ENCODE peak calls at places on chromosomes 6 and 20, in six cellular contexts. U is neural progenitor cell, V is endothelial cell of umbilical vein, X is GM23248, F is HepG2, O is IMR-90. K is an unnamed sample.

GRCh38 chr20:35243317-35243716 is 16.8 kb downstream of the MMP24 start:
- DNase-seq in U (no peak), V (no peak), X (no peak), F (no peak), O (no peak), K (no peak)

GRCh38 chr20:12640255-12640654 is 368.5 kb upstream of the SPTLC3 start:
- DNase-seq in U (no peak), V (no peak), X (no peak), F (no peak), O (no peak), K (no peak)

GRCh38 chr6:142302427-142303190 is 802 bp downstream of the ADGRG6 start:
- DNase-seq in U (no peak), V (peak; percentile 73), X (no peak), F (peak; percentile 55), O (peak; percentile 11), K (no peak)

GRCh38 chr6:21142716-21143115 is 450.8 kb upstream of the SOX4 start:
- DNase-seq in U (no peak), V (no peak), X (no peak), F (no peak), O (no peak), K (no peak)

GRCh38 chr6:136873733-136874132 is 48.4 kb upstream of the SLC35D3 start:
- DNase-seq in U (no peak), V (peak; percentile 26), X (peak; percentile 43), F (no peak), O (no peak), K (peak; percentile 49)

GRCh38 chr6:19796452-19796851 is 40.7 kb upstream of the ID4 start:
- DNase-seq in U (no peak), V (no peak), X (no peak), F (no peak), O (no peak), K (no peak)

GRCh38 chr6:78462728-78463127 is 404.6 kb upstream of the IRAK1BP1 start:
- DNase-seq in U (no peak), V (no peak), X (no peak), F (no peak), O (no peak), K (no peak)

GRCh38 chr6:131728296-131728939 is 17.6 kb upstream of the CTAGE9 start:
- DNase-seq in U (no peak), V (no peak), X (peak; percentile 37), F (no peak), O (peak; percentile 14), K (no peak)

GRCh38 chr6:15340775-15341174 is 94.9 kb downstream of the JARID2 start:
- DNase-seq in U (no peak), V (peak; percentile 45), X (no peak), F (no peak), O (no peak), K (no peak)

GRCh38 chr6:87772597-87773530 is 70.8 kb upstream of the AKIRIN2 start:
- DNase-seq in U (peak; percentile 43), V (no peak), X (peak; percentile 19), F (peak; percentile 94), O (peak; percentile 59), K (no peak)

GRCh38 chr6:133631421-133631820 is 257.5 kb upstream of the TCF21 start:
- DNase-seq in U (no peak), V (no peak), X (peak; percentile 62), F (peak; percentile 18), O (peak; percentile 73), K (no peak)

GRCh38 chr6:129659590-129660345 is 50.2 kb downstream of the ARHGAP18 start:
- DNase-seq in U (no peak), V (no peak), X (no peak), F (no peak), O (peak; percentile 39), K (no peak)

GRCh38 chr6:132068766-132069165 is 117.6 kb upstream of the CCN2 start:
- DNase-seq in U (no peak), V (no peak), X (no peak), F (no peak), O (peak; percentile 38), K (no peak)

GRCh38 chr6:35321091-35321490 is 21.3 kb upstream of the PPARD start:
- DNase-seq in U (no peak), V (no peak), X (no peak), F (no peak), O (no peak), K (peak; percentile 27)

GRCh38 chr6:35318845-35319220 is 21.2 kb downstream of the DEF6 start:
- DNase-seq in U (no peak), V (no peak), X (no peak), F (peak; percentile 62), O (no peak), K (peak; percentile 23)

GRCh38 chr6:35319346-35320030 is 21.9 kb downstream of the DEF6 start:
- DNase-seq in U (no peak), V (no peak), X (no peak), F (no peak), O (no peak), K (peak; percentile 27)

GRCh38 chr6:35318200-35318844 is 20.7 kb downstream of the DEF6 start:
- DNase-seq in U (peak; percentile 97), V (peak; percentile 85), X (peak; percentile 81), F (peak; percentile 86), O (peak; percentile 72), K (peak; percentile 31)

GRCh38 chr6:35320031-35320410 is 22.3 kb upstream of the PPARD start:
- DNase-seq in U (no peak), V (no peak), X (no peak), F (no peak), O (no peak), K (peak; percentile 33)
- H3K9ac ChIP-seq in U (no peak overlapping the region), V (no peak overlapping the region), X (no peak overlapping the region), F (no peak overlapping the region), O (no peak overlapping the region), K (no peak overlapping the region)

DNA sequence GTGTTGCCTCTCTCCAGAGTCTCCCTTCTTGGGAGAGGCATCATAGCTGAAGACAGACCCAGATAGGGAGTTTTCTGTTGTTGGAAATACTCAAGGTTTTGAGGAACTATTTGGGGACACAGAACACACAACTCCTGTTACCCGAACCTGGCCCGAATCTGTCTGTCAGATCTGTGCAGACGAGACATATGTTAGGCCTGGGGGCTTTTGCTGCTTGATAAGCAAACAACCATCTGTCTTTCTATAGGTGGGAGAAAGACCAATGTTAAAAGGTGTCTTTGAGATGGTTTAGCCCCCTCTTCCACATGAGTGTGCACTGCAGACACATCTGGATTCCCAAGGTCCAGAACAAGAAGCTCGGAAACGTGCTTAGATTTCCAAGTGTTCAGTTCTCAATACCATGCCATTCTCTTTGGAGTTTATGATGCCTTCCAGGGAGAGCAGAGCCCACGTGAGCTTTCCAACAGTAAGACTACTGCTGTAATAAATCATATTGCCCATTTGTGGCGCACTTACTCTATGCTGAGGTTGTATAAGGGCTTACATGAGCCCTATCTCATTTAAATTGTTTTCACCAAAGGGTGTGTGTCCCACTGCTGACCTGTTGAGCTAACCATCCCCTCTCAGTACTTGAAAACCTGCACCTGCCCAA is 3.8 kb upstream of the STX16 start:
- DNase-seq in U (no peak), V (no peak), X (no peak), F (no peak), O (no peak), K (peak; percentile 75)
- H3K4me3 ChIP-seq in U (no peak overlapping the region), V (no peak overlapping the region), X (no peak overlapping the region), F (no peak overlapping the region), O (no peak overlapping the region), K (no peak overlapping the region)

GRCh38 chr20:62942456-62942855 is 4.5 kb downstream of the GID8 start:
- DNase-seq in U (no peak), V (no peak), X (no peak), F (no peak), O (no peak), K (no peak)

GRCh38 chr20:62941792-62942191 is 3.8 kb downstream of the GID8 start:
- DNase-seq in U (no peak), V (no peak), X (peak; percentile 37), F (no peak), O (peak; percentile 51), K (no peak)

GRCh38 chr20:62944184-62944583 is 6.2 kb downstream of the GID8 start:
- DNase-seq in U (no peak), V (no peak), X (no peak), F (no peak), O (no peak), K (no peak)

GRCh38 chr20:62944746-62945145 is 6.8 kb downstream of the GID8 start:
- DNase-seq in U (no peak), V (no peak), X (no peak), F (no peak), O (no peak), K (no peak)

DNA sequence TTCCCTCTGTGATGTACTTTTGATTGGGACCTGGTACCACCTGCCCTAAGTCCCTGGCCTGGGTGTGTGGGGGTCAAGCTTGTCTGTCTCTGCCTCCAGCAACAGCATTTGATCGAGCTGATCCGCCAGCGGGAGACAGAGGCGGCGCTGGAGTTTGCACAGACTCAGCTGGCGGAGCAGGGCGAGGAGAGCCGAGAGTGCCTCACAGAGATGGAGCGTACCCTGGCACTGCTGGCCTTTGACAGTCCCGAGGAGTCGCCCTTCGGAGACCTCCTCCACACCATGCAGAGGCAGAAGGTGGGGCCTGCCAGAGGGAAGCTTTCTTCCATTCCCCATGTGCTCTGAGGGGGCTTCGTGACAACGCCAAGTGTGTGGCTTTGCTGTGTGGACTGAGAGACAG is 5.4 kb downstream of the GID8 start:
- DNase-seq in U (no peak), V (no peak), X (no peak), F (no peak), O (no peak), K (no peak)
- H3K36me3 ChIP-seq in U (no peaks in the 10 kb centered on the region), V (peaks cover 33% of the 10 kb centered on the region), X (peaks cover 27% of the 10 kb centered on the region), F (peaks cover 75% of the 10 kb centered on the region), O (peaks cover 47% of the 10 kb centered on the region), K (peaks cover 69% of the 10 kb centered on the region)

GRCh38 chr6:169621311-169621710 is 80.5 kb downstream of the WDR27 start:
- DNase-seq in U (no peak), V (no peak), X (no peak), F (no peak), O (no peak), K (no peak)

GRCh38 chr6:169622618-169623017 is 79.2 kb downstream of the WDR27 start:
- DNase-seq in U (no peak), V (no peak), X (no peak), F (no peak), O (peak; percentile 23), K (no peak)

GRCh38 chr6:169619650-169620049 is 82.2 kb downstream of the WDR27 start:
- DNase-seq in U (peak; percentile 24), V (no peak), X (peak; percentile 74), F (no peak), O (peak; percentile 31), K (no peak)

GRCh38 chr6:169618526-169619490 is 83.0 kb downstream of the WDR27 start:
- DNase-seq in U (no peak), V (no peak), X (peak; percentile 90), F (no peak), O (peak; percentile 97), K (no peak)

DNA sequence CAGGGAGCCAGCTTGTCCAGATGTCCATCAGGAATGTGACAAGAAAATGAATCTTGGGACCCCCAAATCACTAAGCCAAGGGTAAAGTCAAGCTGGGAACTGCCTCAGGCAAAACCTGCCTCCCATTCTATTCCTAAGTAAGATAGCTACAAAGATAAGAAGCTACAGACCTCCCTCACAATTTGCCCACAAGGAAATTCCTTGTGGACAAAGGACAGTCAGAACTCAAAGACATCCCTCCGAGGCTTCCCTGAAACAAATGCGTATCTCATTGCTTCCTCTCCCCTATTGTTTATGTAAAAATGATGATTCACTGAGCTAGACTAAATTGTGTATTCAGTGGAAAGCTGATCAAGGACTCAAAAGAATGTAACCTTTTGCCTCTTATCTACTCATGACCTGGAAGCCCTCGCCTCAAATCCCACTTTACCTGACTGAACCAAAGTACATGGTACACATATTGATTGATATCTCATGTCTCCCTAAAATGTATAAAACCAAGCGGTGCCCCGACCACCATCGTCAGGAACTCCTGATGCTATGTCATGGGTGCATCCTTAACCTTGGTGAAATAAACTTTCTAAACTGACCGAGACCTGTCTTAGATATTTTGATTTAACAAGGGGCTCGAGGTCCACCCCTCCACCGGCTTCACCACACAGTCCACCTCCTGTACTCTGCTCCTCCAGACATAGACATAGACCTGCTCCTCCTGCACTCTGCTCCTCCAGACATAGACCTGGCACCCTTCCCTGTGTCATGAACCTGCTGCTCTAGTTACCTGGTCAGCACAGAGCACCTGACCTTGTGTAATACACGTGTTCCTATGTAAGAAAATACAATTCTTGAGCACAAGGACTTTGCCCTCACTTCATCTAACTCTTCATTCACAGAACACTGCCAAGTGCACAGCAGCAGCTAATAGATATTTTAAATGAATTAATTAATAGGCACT is 81.4 kb downstream of the WDR27 start:
- DNase-seq in U (no peak), V (no peak), X (peak; percentile 63), F (peak; percentile 60), O (peak; percentile 86), K (no peak)
- H3K9ac ChIP-seq in U (no peak overlapping the region), V (no peak overlapping the region), X (no peak overlapping the region), F (no peak overlapping the region), O (peak overlapping the region; percentile 44), K (no peak overlapping the region)